ENCODE peak calls at places on chromosomes 7 and 10, in eight cellular contexts. T is heart right ventricle; L is fibroblast of lung; Q is CD8-positive, alpha-beta T cell; O is SK-N-SH; U is heart left ventricle; J is H1; I is brain microvascular endothelial cell. Y is an unnamed sample.

GRCh38 chr10:113751116-113751728 is at the start of gene PLEKHS1:
- DNase-seq in O (no peak), I (no peak), Q (no peak), U (no peak), J (no peak), T (no peak), L (peak; percentile 9), Y (no peak)

GRCh38 chr10:73625004-73625883 is 16.0 kb downstream of the MYOZ1 start:
- DNase-seq in L (peak; percentile 42), Q (no peak), T (peak; percentile 22), O (peak; percentile 73), J (no peak), U (no peak), I (peak; percentile 13), Y (peak; percentile 40)

GRCh38 chr10:78457804-78458483 is 424.3 kb downstream of the RPS24 start:
- DNase-seq in U (peak; percentile 1), T (no peak), Q (no peak), J (no peak), L (peak; percentile 97), O (no peak), I (peak; percentile 84), Y (no peak)

GRCh38 chr7:150845471-150845870 is 6.8 kb upstream of the AOC1 start:
- DNase-seq in L (no peak), Q (no peak), O (peak; percentile 69), I (no peak), U (peak; percentile 81), J (no peak), T (peak; percentile 61), Y (peak; percentile 65)

GRCh38 chr7:152025937-152026890 is 740 bp downstream of the GALNT11 start:
- DNase-seq in Q (no peak), U (no peak), L (no peak), T (no peak), O (no peak), I (no peak), J (no peak), Y (no peak)

GRCh38 chr10:72321248-72322029 is 33.3 kb downstream of the DNAJB12 start:
- DNase-seq in L (no peak), I (no peak), J (no peak), U (no peak), O (no peak), T (no peak), Q (no peak), Y (no peak)

GRCh38 chr7:142881586-142882337 is 3.8 kb downstream of the TRPV6 start:
- DNase-seq in T (no peak), U (no peak), Q (no peak), O (no peak), I (no peak), J (no peak), L (no peak), Y (no peak)

GRCh38 chr7:12802070-12802469 is 114.6 kb downstream of the ARL4A start:
- DNase-seq in L (no peak), U (no peak), O (no peak), T (no peak), Q (no peak), J (no peak), I (no peak), Y (no peak)

GRCh38 chr7:66239467-66239856 is 34.3 kb downstream of the TPST1 start:
- DNase-seq in U (no peak), I (no peak), T (no peak), O (no peak), J (no peak), L (peak; percentile 74), Q (no peak), Y (no peak)

DNA sequence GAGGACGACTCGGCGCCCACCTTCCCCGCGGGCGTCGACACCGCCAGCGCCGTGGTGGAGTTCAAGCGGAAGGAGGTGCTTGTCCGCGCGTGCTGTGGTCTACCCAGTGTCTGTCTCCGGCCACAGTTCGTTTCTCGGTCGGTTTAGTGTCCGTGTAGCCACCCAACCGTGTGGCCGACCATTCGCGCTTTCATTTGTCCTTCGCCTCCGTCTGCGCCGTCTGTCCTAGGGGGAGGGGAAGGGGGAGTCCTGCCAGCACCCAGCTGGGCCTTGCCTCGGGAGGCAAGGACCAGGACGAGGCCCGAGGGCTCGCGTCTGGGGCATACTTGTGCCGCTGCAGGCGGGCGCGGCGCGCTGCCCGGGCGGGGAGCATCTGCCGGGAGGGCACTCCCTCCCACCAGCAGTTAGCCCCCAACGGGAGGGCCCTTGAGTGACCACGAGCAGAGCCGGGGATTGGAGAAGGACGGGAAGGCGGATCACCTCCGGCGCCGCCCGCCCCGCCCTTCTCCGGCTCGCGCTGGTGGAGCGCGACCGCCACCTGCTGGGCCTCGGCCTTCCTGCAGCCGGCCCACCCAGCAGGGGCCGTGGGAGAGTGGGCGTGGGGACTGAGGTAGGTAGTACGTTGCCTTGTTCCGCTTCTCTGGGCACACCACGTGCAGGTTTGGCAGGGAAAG is 28.4 kb downstream of the RET start:
- DNase-seq in O (peak; percentile 95), J (peak; percentile 75), T (peak; percentile 80), U (peak; percentile 84), L (peak; percentile 68), Q (peak; percentile 69), I (peak; percentile 52), Y (peak; percentile 28)
- H3K27ac ChIP-seq in O (no peak overlapping the region), J (no peak overlapping the region), T (no peak overlapping the region), U (no peak overlapping the region), L (no peak overlapping the region), Q (no peak overlapping the region), I (no peak overlapping the region), Y (no peak overlapping the region)

GRCh38 chr7:121020652-121021051 is 32.1 kb downstream of the CPED1 start:
- DNase-seq in T (no peak), I (no peak), O (no peak), U (no peak), L (peak; percentile 62), Q (no peak), J (no peak), Y (no peak)

GRCh38 chr7:121023189-121023588 is 34.7 kb downstream of the CPED1 start:
- DNase-seq in I (no peak), T (no peak), Q (no peak), U (no peak), L (no peak), O (no peak), J (no peak), Y (no peak)

GRCh38 chr7:121019018-121019417 is 30.5 kb downstream of the CPED1 start:
- DNase-seq in I (peak; percentile 54), L (peak; percentile 81), U (no peak), T (no peak), Q (no peak), J (no peak), O (no peak), Y (no peak)

GRCh38 chr7:121020243-121020642 is 31.7 kb downstream of the CPED1 start:
- DNase-seq in L (peak; percentile 67), O (no peak), T (no peak), J (no peak), U (no peak), Q (no peak), I (no peak), Y (no peak)

DNA sequence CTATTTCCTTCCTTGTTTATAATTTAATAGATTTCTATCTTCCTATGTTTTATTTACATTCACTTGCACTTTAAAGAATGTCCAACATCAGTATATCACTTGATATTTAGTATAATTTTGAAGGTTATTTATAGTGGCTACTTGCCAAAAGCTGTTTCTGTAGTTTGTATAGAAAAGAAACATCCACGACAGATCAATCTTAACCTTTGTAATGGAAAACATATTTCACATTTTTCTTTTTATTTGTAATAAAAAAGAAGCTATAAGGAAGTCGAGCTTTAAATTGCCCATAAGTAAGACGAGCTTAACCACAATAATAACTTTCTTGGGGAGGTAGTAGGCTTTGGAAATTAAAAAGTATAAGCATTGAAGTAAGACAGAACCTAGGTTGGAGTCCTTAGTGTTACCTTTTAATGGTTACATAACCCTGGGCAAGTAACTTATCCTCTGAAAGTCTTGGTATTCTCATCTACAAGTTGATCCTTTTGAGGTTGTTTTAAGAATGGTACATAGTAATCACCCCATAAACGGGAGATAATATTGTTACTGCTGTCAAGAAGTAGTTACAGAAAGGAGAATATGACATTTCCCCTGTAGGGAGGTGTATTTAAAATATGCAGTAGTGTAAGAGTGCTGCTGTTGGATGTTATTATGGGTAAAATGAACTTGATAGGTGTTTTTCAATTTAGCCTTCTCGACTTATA is 32.9 kb downstream of the CPED1 start:
- DNase-seq in T (no peak), I (no peak), Q (no peak), O (no peak), U (no peak), J (no peak), L (no peak), Y (no peak)
- H3K27ac ChIP-seq in T (peak overlapping the region; percentile 72), I (peak overlapping the region; percentile 78), Q (no peak overlapping the region), O (peak overlapping the region; percentile 58), U (peak overlapping the region; percentile 75), J (no peak overlapping the region), L (no peak overlapping the region), Y (no peak overlapping the region)

GRCh38 chr7:131234719-131235488 is 92.8 kb upstream of the MKLN1 start:
- DNase-seq in O (no peak), L (peak; percentile 36), T (no peak), I (peak; percentile 34), J (no peak), Q (no peak), U (no peak), Y (no peak)

GRCh38 chr7:131232768-131233167 is 94.9 kb upstream of the MKLN1 start:
- DNase-seq in O (no peak), U (no peak), L (no peak), T (no peak), Q (no peak), I (no peak), J (no peak), Y (no peak)

GRCh38 chr7:131235489-131236317 is 92.0 kb upstream of the MKLN1 start:
- DNase-seq in Q (peak; percentile 68), I (peak; percentile 100), O (peak; percentile 79), T (no peak), J (no peak), U (no peak), L (peak; percentile 99), Y (no peak)

GRCh38 chr7:131233193-131233592 is 94.5 kb upstream of the MKLN1 start:
- DNase-seq in Q (no peak), O (no peak), T (no peak), L (no peak), J (no peak), I (no peak), U (no peak), Y (no peak)

GRCh38 chr7:131231381-131232220 is 96.1 kb upstream of the MKLN1 start:
- DNase-seq in I (peak; percentile 40), U (peak; percentile 68), T (peak; percentile 23), Q (peak; percentile 38), J (no peak), O (no peak), L (peak; percentile 39), Y (no peak)
- H3K27ac ChIP-seq in I (peak overlapping the region; percentile 82), U (no peak overlapping the region), T (peak overlapping the region; percentile 48), Q (peak overlapping the region; percentile 63), J (no peak overlapping the region), O (no peak overlapping the region), L (peak overlapping the region; percentile 46), Y (no peak overlapping the region)

GRCh38 chr10:33233635-33234034 is 100.8 kb downstream of the NRP1 start:
- DNase-seq in Q (no peak), U (no peak), I (no peak), J (no peak), L (peak; percentile 74), T (no peak), O (no peak), Y (no peak)

GRCh38 chr10:33235271-33235884 is 99.1 kb downstream of the NRP1 start:
- DNase-seq in Q (no peak), J (no peak), I (no peak), L (peak; percentile 34), U (no peak), T (no peak), O (peak; percentile 21), Y (no peak)

GRCh38 chr10:33231621-33232350 is 102.7 kb downstream of the NRP1 start:
- DNase-seq in O (no peak), U (no peak), I (no peak), J (no peak), L (no peak), T (no peak), Q (no peak), Y (no peak)

GRCh38 chr10:33234779-33235178 is 99.7 kb downstream of the NRP1 start:
- DNase-seq in T (peak; percentile 28), J (no peak), I (peak; percentile 72), L (peak; percentile 76), Q (no peak), U (no peak), O (peak; percentile 28), Y (no peak)

GRCh38 chr10:33233191-33233590 is 101.3 kb downstream of the NRP1 start:
- DNase-seq in J (no peak), O (no peak), L (peak; percentile 21), I (no peak), T (no peak), Q (no peak), U (no peak), Y (no peak)
- H3K27ac ChIP-seq in J (no peak overlapping the region), O (peak overlapping the region; percentile 27), L (no peak overlapping the region), I (peak overlapping the region; percentile 52), T (peak overlapping the region; percentile 29), Q (no peak overlapping the region), U (peak overlapping the region; percentile 50), Y (no peak overlapping the region)